ENCODE peak calls at places on chromosomes 16 and 17, in six cellular contexts. S, C, X, H, T and V are unnamed samples.

GRCh38 chr16:69105501-69106361 is at the start of gene HAS3:
- DNase-seq in S (peak), C (no peak), X (no peak), H (peak), T (peak), V (peak)

GRCh38 chr16:69106491-69107291 is 1.2 kb downstream of the HAS3 start:
- DNase-seq in S (no peak), C (no peak), X (no peak), H (no peak), T (peak), V (no peak)

GRCh38 chr16:5027086-5027485 is 6.6 kb downstream of the NAGPA start:
- DNase-seq in S (no peak), C (no peak), X (no peak), H (no peak), T (no peak), V (no peak)

GRCh38 chr17:55334285-55334684 is 69.5 kb downstream of the HLF start:
- DNase-seq in S (no peak), C (no peak), X (no peak), H (peak), T (no peak), V (peak)

GRCh38 chr16:4511441-4512082 is 27.0 kb downstream of the CDIP1 start:
- DNase-seq in S (peak), C (no peak), X (peak), H (peak), T (peak), V (no peak)

GRCh38 chr16:81570189-81570846 is 125.7 kb downstream of the CMIP start:
- DNase-seq in S (peak), C (no peak), X (no peak), H (no peak), T (no peak), V (no peak)

GRCh38 chr17:77861981-77862645 is 96.4 kb upstream of the TNRC6C start:
- DNase-seq in S (no peak), C (no peak), X (no peak), H (no peak), T (no peak), V (no peak)

GRCh38 chr17:1931759-1932579 is 93.2 kb downstream of the RTN4RL1 start:
- DNase-seq in S (peak), C (no peak), X (no peak), H (no peak), T (peak), V (peak)

GRCh38 chr17:14150604-14151003 is 81.3 kb downstream of the COX10 start:
- DNase-seq in S (no peak), C (no peak), X (no peak), H (no peak), T (no peak), V (no peak)

GRCh38 chr16:57614546-57615343 is 13.7 kb upstream of the ADGRG1 start:
- DNase-seq in S (no peak), C (no peak), X (no peak), H (no peak), T (no peak), V (no peak)

GRCh38 chr17:71071837-71072236 is 902.5 kb downstream of the KCNJ2 start:
- DNase-seq in S (no peak), C (no peak), X (no peak), H (peak), T (no peak), V (peak)

GRCh38 chr17:78737332-78737731 is 44.7 kb downstream of the CYTH1 start:
- DNase-seq in S (no peak), C (no peak), X (no peak), H (no peak), T (no peak), V (peak)

GRCh38 chr17:39979021-39979660 is 1.5 kb upstream of the PSMD3 start:
- DNase-seq in S (no peak), C (no peak), X (no peak), H (peak), T (no peak), V (peak)

GRCh38 chr16:55294947-55295346 is 29.1 kb upstream of the IRX6 start:
- DNase-seq in S (no peak), C (no peak), X (no peak), H (no peak), T (no peak), V (peak)

GRCh38 chr17:41547921-41548843 is 20.1 kb upstream of the KRT19 start:
- DNase-seq in S (peak), C (no peak), X (no peak), H (peak), T (no peak), V (peak)

GRCh38 chr16:66899310-66899944 is 19.1 kb downstream of the PDP2 start:
- DNase-seq in S (peak), C (no peak), X (no peak), H (no peak), T (no peak), V (no peak)

GRCh38 chr17:43570518-43570928 is 24.4 kb upstream of the ETV4 start:
- DNase-seq in S (no peak), C (no peak), X (no peak), H (peak), T (no peak), V (peak)

GRCh38 chr17:17682737-17683675 is 1.7 kb downstream of the RAI1 start:
- DNase-seq in S (peak), C (peak), X (peak), H (peak), T (peak), V (peak)

GRCh38 chr17:8122391-8122922 is 1.4 kb downstream of the HES7 start:
- DNase-seq in S (peak), C (no peak), X (peak), H (no peak), T (peak), V (peak)

GRCh38 chr17:18315498-18316360 is 636 bp downstream of the SMCR8 start:
- DNase-seq in S (no peak), C (no peak), X (peak), H (no peak), T (no peak), V (no peak)

GRCh38 chr17:19024101-19025078 is 19.8 kb upstream of the FAM83G start:
- DNase-seq in S (no peak), C (no peak), X (no peak), H (peak), T (no peak), V (no peak)

GRCh38 chr17:57086069-57086930 is 1.3 kb downstream of the AKAP1 start:
- DNase-seq in S (peak), C (no peak), X (no peak), H (peak), T (peak), V (peak)

DNA sequence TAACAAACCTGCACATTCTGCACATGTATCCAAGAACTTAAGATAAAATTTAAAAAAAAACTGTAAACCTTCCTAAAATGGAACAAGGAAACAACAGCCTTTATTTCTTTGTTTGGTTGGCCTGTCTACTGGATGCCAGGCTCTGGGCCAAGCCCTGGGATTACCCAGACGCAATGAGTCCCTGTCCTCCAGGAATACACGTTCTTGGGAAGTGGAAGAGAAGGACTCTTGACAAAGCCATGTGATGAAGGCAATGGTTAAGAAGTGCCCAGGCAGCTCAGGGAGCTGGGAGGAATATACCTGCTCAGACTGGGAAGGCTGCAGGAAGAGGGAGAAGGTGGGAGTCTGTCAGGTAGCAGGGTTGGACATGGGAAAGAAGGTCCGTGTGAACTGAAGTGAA is 115.4 kb downstream of the AXIN2 start:
- DNase-seq in S (no peak), C (no peak), X (no peak), H (no peak), T (no peak), V (no peak)
- TF ChIP-seq CTCF in S (no peak), C (no peak), X (no peak), H (no peak), T (no peak), V (no peak)

GRCh38 chr17:37134050-37134449 is 185.3 kb downstream of the AATF start:
- DNase-seq in S (no peak), C (no peak), X (no peak), H (peak), T (no peak), V (no peak)
- H3K4me3 ChIP-seq in S (no peak), C (no peak), X (no peak), H (no peak), T (no peak), V (no peak)

GRCh38 chr16:63457869-63458268 is 1421.6 kb upstream of the CDH8 start:
- DNase-seq in S (no peak), C (no peak), X (no peak), H (no peak), T (no peak), V (no peak)

GRCh38 chr16:63458842-63459241 is 1422.6 kb upstream of the CDH8 start:
- DNase-seq in S (no peak), C (no peak), X (no peak), H (no peak), T (no peak), V (no peak)

GRCh38 chr16:63461248-63461841 is 1425.1 kb upstream of the CDH8 start:
- DNase-seq in S (no peak), C (no peak), X (peak), H (peak), T (peak), V (peak)
- TF ChIP-seq CTCF in S (no peak), C (no peak), X (peak), H (peak), T (peak), V (peak)

DNA sequence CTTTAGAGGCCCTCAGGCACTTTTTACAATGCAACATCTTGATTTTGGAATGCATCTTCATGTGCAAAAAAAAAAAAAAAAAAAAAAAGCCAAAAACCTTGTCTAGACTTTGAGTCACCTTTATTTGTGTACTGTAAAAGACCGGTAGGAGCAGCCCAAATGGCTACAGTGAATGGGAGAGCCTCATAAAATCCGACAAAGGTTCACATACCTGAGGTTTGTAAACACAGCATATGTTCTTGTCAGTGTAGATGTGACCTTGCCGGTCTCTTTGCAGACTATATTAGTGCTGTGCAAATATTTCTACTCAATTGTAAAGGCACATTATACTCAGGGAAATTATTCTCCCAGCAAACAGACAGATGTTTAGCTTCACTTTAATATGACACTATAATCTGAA is 211.4 kb downstream of the CA10 start:
- DNase-seq in S (no peak), C (no peak), X (no peak), H (no peak), T (no peak), V (no peak)
- H3K4me3 ChIP-seq in S (no peak), C (no peak), X (no peak), H (no peak), T (no peak), V (no peak)